ENCODE peak calls at places on chromosomes 6 and 20, in four cellular contexts. T is tibial artery, J is Panc1, R is fibroblast of the aortic adventitia. P is an unnamed sample.

GRCh38 chr6:118667988-118668387 is 16.6 kb upstream of the CEP85L start:
- DNase-seq in J (no peak), R (peak), T (no peak), P (no peak)

GRCh38 chr6:68723128-68723527 is 88.0 kb downstream of the ADGRB3 start:
- DNase-seq in R (no peak), T (no peak), J (no peak), P (no peak)

GRCh38 chr20:4720121-4720976 is 1.4 kb upstream of the PRND start:
- DNase-seq in T (peak), R (peak), J (peak), P (no peak)

GRCh38 chr6:5006182-5006581 is 2.3 kb upstream of the RPP40 start:
- DNase-seq in J (no peak), R (no peak), T (no peak), P (no peak)

GRCh38 chr20:50027611-50028105 is 44.9 kb downstream of the SNAI1 start:
- DNase-seq in T (peak), J (no peak), R (peak), P (peak)

GRCh38 chr6:68958327-68958726 is 323.2 kb downstream of the ADGRB3 start:
- DNase-seq in R (peak), T (no peak), J (no peak), P (no peak)

GRCh38 chr20:45340236-45340847 is 7.9 kb downstream of the SDC4 start:
- DNase-seq in J (no peak), T (peak), R (no peak), P (peak)

GRCh38 chr6:220736-221475 is 71.4 kb upstream of the DUSP22 start:
- DNase-seq in T (no peak), J (no peak), R (peak), P (no peak)

GRCh38 chr6:81383472-81383871 is 369.0 kb downstream of the TENT5A start:
- DNase-seq in T (no peak), R (no peak), J (no peak), P (no peak)

GRCh38 chr20:46406986-46407670 is 713 bp upstream of the ELMO2 start:
- DNase-seq in J (no peak), R (no peak), T (peak), P (peak)

GRCh38 chr6:1527098-1527497 is 82.6 kb upstream of the FOXC1 start:
- DNase-seq in J (no peak), T (peak), R (peak), P (no peak)

GRCh38 chr6:170443151-170443662 is 109.9 kb downstream of the PSMB1 start:
- DNase-seq in J (no peak), R (no peak), T (no peak), P (no peak)

GRCh38 chr6:15522026-15522425 is 140.8 kb downstream of the DTNBP1 start:
- DNase-seq in T (no peak), J (no peak), R (no peak), P (no peak)

GRCh38 chr6:15522856-15523529 is 139.8 kb downstream of the DTNBP1 start:
- DNase-seq in R (no peak), T (no peak), J (no peak), P (no peak)

GRCh38 chr6:15520616-15521203 is 142.1 kb downstream of the DTNBP1 start:
- DNase-seq in T (peak), R (no peak), J (no peak), P (no peak)

GRCh38 chr6:15522427-15522826 is 140.4 kb downstream of the DTNBP1 start:
- DNase-seq in T (no peak), R (no peak), J (no peak), P (no peak)

GRCh38 chr6:15521516-15521915 is 141.3 kb downstream of the DTNBP1 start:
- DNase-seq in T (peak), J (no peak), R (no peak), P (no peak)
- TF ChIP-seq CTCF in T (no peak), J (no peak), R (no peak), P (no peak)

GRCh38 chr6:160348552-160349441 is 619 bp downstream of the SLC22A3 start:
- DNase-seq in R (peak), T (no peak), J (no peak), P (no peak)
- TF ChIP-seq CTCF in R (peak), T (peak), J (no peak), P (no peak)

GRCh38 chr6:122801397-122801796 is 12.3 kb downstream of the SMPDL3A start:
- DNase-seq in R (no peak), J (no peak), T (no peak), P (no peak)

GRCh38 chr6:122803056-122803695 is 14.1 kb downstream of the SMPDL3A start:
- DNase-seq in J (no peak), T (no peak), R (peak), P (no peak)

GRCh38 chr6:122799916-122800701 is 11.1 kb downstream of the SMPDL3A start:
- DNase-seq in T (no peak), J (no peak), R (peak), P (no peak)

GRCh38 chr6:122799140-122799539 is 10.1 kb downstream of the SMPDL3A start:
- DNase-seq in R (no peak), T (no peak), J (no peak), P (no peak)

DNA sequence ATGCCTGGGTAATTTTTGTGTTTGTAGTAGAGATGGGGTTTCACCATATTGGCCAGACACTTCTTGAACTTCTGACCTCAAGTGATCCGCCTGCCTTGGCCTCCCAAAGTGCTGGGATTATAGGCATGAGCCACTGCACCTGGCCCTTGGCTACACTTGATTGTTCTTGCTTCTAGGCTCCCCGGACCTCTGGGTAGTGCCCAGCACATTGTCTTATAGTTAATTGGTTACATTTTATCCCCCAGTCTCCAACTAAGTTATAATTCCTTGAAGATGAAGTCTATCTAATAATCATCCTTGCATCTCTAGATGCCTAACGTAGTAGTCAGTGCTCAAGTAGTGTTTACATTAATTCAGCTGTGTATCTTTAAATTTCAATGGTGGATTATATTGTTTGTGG is 11.8 kb downstream of the SMPDL3A start:
- DNase-seq in T (no peak), J (no peak), R (no peak), P (no peak)
- TF ChIP-seq CTCF in T (no peak), J (no peak), R (no peak), P (no peak)

DNA sequence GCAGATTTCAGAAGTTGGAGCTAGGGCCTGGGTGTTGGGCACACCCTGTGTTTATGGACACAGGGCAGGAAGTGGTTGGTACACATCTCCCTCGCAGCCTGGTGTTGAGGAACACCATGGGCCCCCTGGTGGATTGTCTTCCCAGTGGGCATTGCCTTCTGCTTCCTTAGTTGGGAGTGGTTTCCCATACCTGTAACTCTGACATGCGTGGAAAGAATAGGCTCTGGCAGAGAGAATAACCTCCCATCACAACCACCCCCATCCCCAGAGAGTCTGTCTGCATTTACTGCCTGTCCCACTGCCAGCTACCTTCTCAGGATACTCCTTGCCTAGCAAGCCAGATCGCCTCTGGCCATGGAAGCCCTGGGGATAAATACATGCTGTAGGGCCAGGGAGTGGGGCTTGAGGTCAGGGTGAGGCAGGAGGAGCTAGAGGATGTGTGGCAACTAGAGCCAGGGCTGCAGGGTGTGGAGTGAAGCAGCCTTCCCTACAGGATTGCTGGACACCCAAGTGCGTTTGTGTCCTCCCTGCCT is 14.7 kb downstream of the LRRC73 start:
- DNase-seq in R (no peak), T (no peak), J (no peak), P (no peak)
- TF ChIP-seq CTCF in R (peak), T (no peak), J (no peak), P (no peak)

DNA sequence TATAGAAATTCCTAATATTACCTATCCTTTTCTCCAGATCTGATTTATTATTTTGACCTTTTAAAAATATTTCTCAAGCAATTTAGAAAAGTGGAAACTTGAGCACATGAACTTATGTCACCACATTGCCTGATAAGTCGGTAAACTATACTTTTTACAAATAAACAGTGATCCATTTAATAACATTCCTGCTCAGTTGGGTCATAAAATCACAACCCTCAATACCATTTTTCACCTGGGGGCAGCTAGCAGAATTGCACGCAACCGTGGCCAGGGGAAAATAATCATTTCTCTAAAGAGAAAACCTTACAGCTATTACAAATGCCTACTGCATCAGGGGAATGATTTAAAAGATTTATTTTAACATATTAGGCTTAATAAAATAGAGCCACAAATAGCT is 614.5 kb downstream of the PHF3 start:
- DNase-seq in R (peak), J (no peak), T (no peak), P (no peak)
- TF ChIP-seq CTCF in R (peak), J (no peak), T (no peak), P (no peak)

P was measured in omental fat pad.